ENCODE peak calls at places on chromosomes 5 and 9, in ten cellular contexts. M, X, V, G, O, A, I, Q, D and H are unnamed samples.

GRCh38 chr5:64489857-64490256 is 16.0 kb upstream of the RGS7BP start:
- DNase-seq in M (no peak), X (no peak), V (no peak), G (no peak), O (no peak), A (no peak), I (no peak), Q (no peak), D (no peak), H (no peak)

GRCh38 chr9:85741112-85741874 is 461 bp downstream of the AGTPBP1 start:
- DNase-seq in M (peak), X (peak), V (no peak), G (peak), O (peak), A (peak), I (peak), Q (no peak), D (no peak), H (no peak)

GRCh38 chr5:103148213-103148612 is 28.1 kb downstream of the PPIP5K2 start:
- DNase-seq in M (no peak), X (no peak), V (no peak), G (no peak), O (no peak), A (no peak), I (no peak), Q (no peak), D (no peak), H (no peak)

GRCh38 chr9:72440383-72440782 is 75.4 kb upstream of the ZFAND5 start:
- DNase-seq in M (no peak), X (no peak), V (no peak), G (no peak), O (no peak), A (no peak), I (no peak), Q (no peak), D (no peak), H (no peak)

GRCh38 chr9:83649080-83649479 is 26.1 kb downstream of the IDNK start:
- DNase-seq in M (peak), X (peak), V (peak), G (peak), O (peak), A (peak), I (peak), Q (peak), D (peak), H (peak)

GRCh38 chr9:110050925-110051355 is 157.0 kb downstream of the C9orf152 start:
- DNase-seq in M (no peak), X (peak), V (peak), G (peak), O (no peak), A (peak), I (peak), Q (peak), D (peak), H (no peak)

GRCh38 chr9:127180457-127181314 is 58.3 kb upstream of the ANGPTL2 start:
- DNase-seq in M (no peak), X (no peak), V (no peak), G (no peak), O (no peak), A (no peak), I (no peak), Q (peak), D (no peak), H (peak)

GRCh38 chr9:133129001-133129799 is 8.2 kb upstream of the RALGDS start:
- DNase-seq in M (no peak), X (no peak), V (no peak), G (no peak), O (no peak), A (no peak), I (no peak), Q (no peak), D (no peak), H (peak)

GRCh38 chr5:132797651-132798050 is 15.5 kb upstream of the SOWAHA start:
- DNase-seq in M (no peak), X (no peak), V (no peak), G (no peak), O (no peak), A (no peak), I (no peak), Q (no peak), D (no peak), H (no peak)

GRCh38 chr9:25964239-25964638 is 286.0 kb upstream of the TUSC1 start:
- DNase-seq in M (no peak), X (peak), V (peak), G (peak), O (peak), A (peak), I (peak), Q (no peak), D (peak), H (no peak)

GRCh38 chr5:120803282-120803681 is 339.2 kb downstream of the PRR16 start:
- DNase-seq in M (no peak), X (no peak), V (peak), G (peak), O (no peak), A (no peak), I (peak), Q (no peak), D (peak), H (no peak)

GRCh38 chr5:14258840-14259239 is 115.7 kb downstream of the TRIO start:
- DNase-seq in M (no peak), X (no peak), V (peak), G (peak), O (no peak), A (no peak), I (no peak), Q (no peak), D (peak), H (no peak)

GRCh38 chr5:126848253-126848652 is 71.3 kb downstream of the LMNB1 start:
- DNase-seq in M (no peak), X (no peak), V (no peak), G (no peak), O (no peak), A (no peak), I (no peak), Q (no peak), D (no peak), H (no peak)

GRCh38 chr5:149381986-149382338 is 2.9 kb upstream of the IL17B start:
- DNase-seq in M (peak), X (peak), V (peak), G (peak), O (peak), A (peak), I (peak), Q (peak), D (peak), H (peak)

GRCh38 chr5:123300266-123300665 is 122.9 kb downstream of the CEP120 start:
- DNase-seq in M (no peak), X (no peak), V (no peak), G (no peak), O (no peak), A (no peak), I (no peak), Q (no peak), D (no peak), H (no peak)
- H3K4me3 ChIP-seq in M (no peak), X (no peak), V (no peak), G (no peak), O (no peak), A (no peak), I (no peak), Q (no peak), D (no peak), H (no peak)

DNA sequence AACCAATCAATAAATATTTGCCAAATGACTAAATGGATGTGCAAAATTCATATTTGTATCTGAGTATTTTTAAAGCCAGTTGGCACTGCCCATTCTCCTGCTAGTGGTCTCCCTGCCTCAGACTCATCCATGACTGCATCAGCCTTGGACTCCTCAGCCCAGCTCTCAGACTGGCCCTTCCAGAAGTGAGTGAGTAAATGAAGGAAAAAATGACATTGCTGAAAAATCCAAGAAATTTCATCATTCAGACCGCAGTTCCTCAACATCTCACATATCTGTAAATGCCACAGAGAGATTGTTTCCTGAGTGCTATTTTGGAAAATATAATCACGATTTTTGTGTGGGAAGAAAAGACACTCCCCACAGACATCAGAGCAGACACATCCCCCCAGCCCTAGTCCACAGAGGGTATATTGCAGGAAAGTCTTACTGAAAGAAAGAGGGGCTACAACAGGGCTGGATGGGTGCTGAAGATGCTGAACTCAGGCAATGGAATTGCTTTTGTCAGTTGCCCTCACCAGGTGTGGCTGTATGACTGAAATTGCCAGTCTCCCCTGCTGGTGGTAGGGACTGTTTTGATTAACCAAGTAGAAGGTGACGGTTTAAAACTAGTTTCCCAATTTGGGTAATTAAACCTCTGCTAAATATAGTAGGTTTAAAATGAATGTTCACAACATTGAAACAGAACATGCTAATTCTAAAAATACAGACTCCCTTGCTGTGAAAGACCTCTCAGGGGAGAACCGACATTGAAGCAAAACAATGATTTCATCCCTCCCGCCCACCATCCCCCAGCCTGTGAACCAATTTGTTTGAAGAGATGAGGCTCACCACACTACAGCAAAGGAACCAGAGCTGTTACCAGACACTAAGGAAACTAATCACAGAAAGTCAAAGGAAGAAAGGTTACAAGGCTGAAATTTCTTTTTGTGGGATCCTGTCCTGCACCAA is 158.8 kb downstream of the DEPDC1B start:
- DNase-seq in M (no peak), X (no peak), V (no peak), G (peak), O (peak), A (no peak), I (no peak), Q (no peak), D (peak), H (no peak)
- TF ChIP-seq CTCF in M (no peak), X (no peak), V (no peak), G (no peak), O (no peak), A (no peak), I (no peak), Q (no peak), D (no peak), H (no peak)

DNA sequence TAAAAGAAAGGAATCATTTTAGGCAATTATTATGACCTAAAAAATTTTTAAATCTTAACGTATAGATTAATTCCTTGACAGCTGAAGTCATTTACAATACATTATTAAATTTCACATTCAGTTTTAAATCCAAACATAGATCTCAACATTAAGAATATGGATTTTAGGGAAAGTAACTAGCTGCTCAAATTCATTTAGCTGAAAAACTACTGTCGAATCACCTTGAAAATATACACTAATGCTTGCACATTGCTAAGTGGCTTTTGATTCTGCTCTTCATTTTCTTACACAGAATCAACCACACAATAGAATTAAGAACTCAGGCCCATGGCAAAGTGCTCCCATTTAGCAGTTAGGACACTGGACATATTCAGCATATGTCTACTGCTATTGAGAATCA is 454.2 kb downstream of the RAB3C start:
- DNase-seq in M (no peak), X (no peak), V (no peak), G (peak), O (no peak), A (no peak), I (no peak), Q (no peak), D (no peak), H (no peak)
- H3K4me3 ChIP-seq in M (peak), X (peak), V (no peak), G (peak), O (peak), A (no peak), I (no peak), Q (no peak), D (no peak), H (no peak)

DNA sequence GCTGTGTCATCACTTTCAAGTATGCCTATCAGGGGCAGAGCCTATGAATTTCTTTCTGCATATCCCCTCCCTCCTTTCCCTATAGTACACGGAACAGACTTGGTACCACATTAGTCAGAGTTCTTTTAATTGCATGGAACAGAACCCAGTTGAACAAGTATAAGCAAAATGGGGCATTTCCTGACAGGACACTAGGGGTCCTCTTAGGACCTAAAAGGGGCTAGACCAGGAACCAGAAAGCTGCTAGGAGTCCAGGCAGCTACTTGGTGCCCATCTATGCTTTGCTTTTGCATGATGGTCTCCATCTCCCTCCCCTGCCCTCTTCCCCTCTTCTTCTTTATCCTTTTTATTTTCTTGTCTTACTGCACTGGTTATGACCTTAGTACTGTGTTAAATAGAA is 5.9 kb downstream of the BSPRY start:
- DNase-seq in M (no peak), X (peak), V (no peak), G (peak), O (peak), A (no peak), I (no peak), Q (no peak), D (peak), H (no peak)
- TF ChIP-seq CTCF in M (no peak), X (peak), V (no peak), G (peak), O (peak), A (no peak), I (no peak), Q (no peak), D (no peak), H (no peak)